ENCODE peak calls at places on chromosomes 12 and 14, in five cellular contexts. One of them, this sample, is unnamed.

GRCh38 chr12:42360747-42361403 is 34.9 kb downstream of the PPHLN1 start:
- DNase-seq in IMR-90: peak; percentile 25
- DNase-seq in RWPE2: no peak
- DNase-seq in body of pancreas: no peak
- DNase-seq in mammary epithelial cell: no peak
- DNase-seq in this sample: no peak

GRCh38 chr14:36363704-36364103 is 43.3 kb upstream of the MBIP start:
- DNase-seq in IMR-90: no peak
- DNase-seq in RWPE2: no peak
- DNase-seq in body of pancreas: no peak
- DNase-seq in mammary epithelial cell: no peak
- DNase-seq in this sample: no peak

GRCh38 chr14:103033744-103034143 is 23.6 kb downstream of the CDC42BPB start:
- DNase-seq in IMR-90: no peak
- DNase-seq in RWPE2: peak; percentile 14
- DNase-seq in body of pancreas: no peak
- DNase-seq in mammary epithelial cell: no peak
- DNase-seq in this sample: peak; percentile 74

GRCh38 chr14:33978892-33979612 is 28.2 kb upstream of the EGLN3 start:
- DNase-seq in IMR-90: no peak
- DNase-seq in RWPE2: no peak
- DNase-seq in body of pancreas: no peak
- DNase-seq in mammary epithelial cell: no peak
- DNase-seq in this sample: no peak

GRCh38 chr12:112602150-112602549 is 183.4 kb downstream of the PTPN11 start:
- DNase-seq in IMR-90: no peak
- DNase-seq in RWPE2: no peak
- DNase-seq in body of pancreas: no peak
- DNase-seq in mammary epithelial cell: no peak
- DNase-seq in this sample: no peak

GRCh38 chr12:114690267-114691135 is 6.5 kb upstream of the TBX3 start:
- DNase-seq in IMR-90: no peak
- DNase-seq in RWPE2: no peak
- DNase-seq in body of pancreas: no peak
- DNase-seq in mammary epithelial cell: no peak
- DNase-seq in this sample: no peak

GRCh38 chr14:68278568-68279436 is 459.2 kb downstream of the RAD51B start:
- DNase-seq in IMR-90: peak; percentile 64
- DNase-seq in RWPE2: no peak
- DNase-seq in body of pancreas: no peak
- DNase-seq in mammary epithelial cell: peak; percentile 30
- DNase-seq in this sample: peak; percentile 28

GRCh38 chr12:26233620-26234019 is 38.2 kb downstream of the SSPN start:
- DNase-seq in IMR-90: peak; percentile 61
- DNase-seq in RWPE2: no peak
- DNase-seq in body of pancreas: no peak
- DNase-seq in mammary epithelial cell: peak; percentile 56
- DNase-seq in this sample: no peak

GRCh38 chr12:57434517-57435223 is at the start of gene INHBC:
- DNase-seq in IMR-90: no peak
- DNase-seq in RWPE2: no peak
- DNase-seq in body of pancreas: no peak
- DNase-seq in mammary epithelial cell: no peak
- DNase-seq in this sample: no peak

GRCh38 chr14:104281768-104282301 is 143.4 kb downstream of the KIF26A start:
- DNase-seq in IMR-90: no peak
- DNase-seq in RWPE2: peak; percentile 60
- DNase-seq in body of pancreas: peak; percentile 8
- DNase-seq in mammary epithelial cell: no peak
- DNase-seq in this sample: no peak

GRCh38 chr12:128694445-128694844 is 129.3 kb downstream of the SLC15A4 start:
- DNase-seq in IMR-90: no peak
- DNase-seq in RWPE2: no peak
- DNase-seq in body of pancreas: no peak
- DNase-seq in mammary epithelial cell: no peak
- DNase-seq in this sample: no peak

GRCh38 chr12:41189395-41190251 is 1.5 kb downstream of the PDZRN4 start:
- DNase-seq in IMR-90: no peak
- DNase-seq in RWPE2: no peak
- DNase-seq in body of pancreas: no peak
- DNase-seq in mammary epithelial cell: peak; percentile 1
- DNase-seq in this sample: no peak

GRCh38 chr12:93453633-93454032 is 11.9 kb upstream of the UBE2N start:
- DNase-seq in IMR-90: peak; percentile 77
- DNase-seq in RWPE2: no peak
- DNase-seq in body of pancreas: no peak
- DNase-seq in mammary epithelial cell: no peak
- DNase-seq in this sample: no peak

GRCh38 chr12:91224411-91224810 is 41.8 kb upstream of the DCN start:
- DNase-seq in IMR-90: no peak
- DNase-seq in RWPE2: no peak
- DNase-seq in body of pancreas: no peak
- DNase-seq in mammary epithelial cell: no peak
- DNase-seq in this sample: no peak

DNA sequence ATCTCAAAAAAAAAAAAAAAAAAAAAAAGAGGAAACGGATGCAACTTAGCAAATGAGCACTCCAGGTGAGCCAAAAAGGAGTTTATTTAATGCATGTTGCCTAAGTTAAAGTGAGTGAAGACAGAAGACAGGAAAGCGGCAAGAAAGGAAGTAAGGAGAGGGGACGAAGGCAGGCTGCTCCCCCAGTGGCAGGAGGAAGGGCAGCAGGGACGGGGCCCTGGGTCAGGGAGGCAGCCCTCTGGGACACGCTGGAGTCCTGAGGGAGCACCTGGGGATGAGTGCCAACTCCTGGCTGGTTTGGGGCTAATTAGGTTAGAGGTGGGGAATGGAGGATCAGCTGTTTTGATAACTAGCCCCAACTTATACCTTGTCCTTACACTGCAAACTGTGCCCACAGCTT is 37.0 kb upstream of the SPTLC2 start:
- DNase-seq in IMR-90: no peak
- DNase-seq in RWPE2: no peak
- DNase-seq in body of pancreas: no peak
- DNase-seq in mammary epithelial cell: no peak
- DNase-seq in this sample: no peak
- TF ChIP-seq CTCF in IMR-90: peak; percentile 17
- TF ChIP-seq CTCF in RWPE2: peak; percentile 16
- TF ChIP-seq CTCF in body of pancreas: no peak
- TF ChIP-seq CTCF in mammary epithelial cell: no peak
- TF ChIP-seq CTCF in this sample: no peak

DNA sequence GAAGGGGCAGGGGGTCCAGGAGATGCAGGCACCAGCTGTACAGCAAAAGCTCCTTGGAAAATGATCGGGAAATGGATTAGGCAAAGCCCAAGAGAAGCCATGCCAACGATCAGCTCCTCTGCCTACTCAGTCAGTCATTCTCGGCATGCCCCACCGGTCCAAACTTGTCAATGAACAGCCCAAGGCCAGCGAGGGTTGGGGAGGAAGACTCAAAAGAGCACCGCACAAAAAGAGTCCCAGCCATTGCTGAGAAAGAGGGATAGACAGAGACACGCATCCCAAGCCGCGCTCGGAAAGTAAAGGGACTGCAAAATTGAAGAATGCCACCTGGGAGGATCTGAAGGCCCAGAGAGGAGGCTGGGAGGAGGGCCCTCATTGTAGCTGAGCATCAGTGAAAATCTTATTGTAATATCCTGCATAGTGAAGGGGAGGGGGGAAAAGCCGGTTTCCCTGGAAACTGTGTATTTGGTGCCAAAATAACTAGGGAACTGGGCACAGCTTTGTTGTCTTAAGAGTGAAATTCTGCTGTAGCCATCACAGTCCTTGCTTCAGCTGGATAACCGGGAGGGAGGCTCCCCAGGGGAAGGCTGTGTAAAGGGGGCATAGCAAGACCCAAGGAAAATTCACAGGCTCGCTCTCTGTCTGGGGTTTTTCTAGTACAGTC is 4.7 kb downstream of the KDM2B start:
- DNase-seq in IMR-90: no peak
- DNase-seq in RWPE2: no peak
- DNase-seq in body of pancreas: no peak
- DNase-seq in mammary epithelial cell: peak; percentile 14
- DNase-seq in this sample: no peak
- H3K4me3 ChIP-seq in IMR-90: no peak overlapping the region
- H3K4me3 ChIP-seq in RWPE2: no peak overlapping the region
- H3K4me3 ChIP-seq in body of pancreas: no peak overlapping the region
- H3K4me3 ChIP-seq in mammary epithelial cell: no peak overlapping the region
- H3K4me3 ChIP-seq in this sample: no peak overlapping the region

GRCh38 chr12:116529686-116530085 is 29.5 kb upstream of the MAP1LC3B2 start:
- DNase-seq in IMR-90: peak; percentile 24
- DNase-seq in RWPE2: no peak
- DNase-seq in body of pancreas: no peak
- DNase-seq in mammary epithelial cell: no peak
- DNase-seq in this sample: no peak

GRCh38 chr12:116525418-116526001 is 33.7 kb upstream of the MAP1LC3B2 start:
- DNase-seq in IMR-90: peak; percentile 92
- DNase-seq in RWPE2: peak; percentile 84
- DNase-seq in body of pancreas: peak; percentile 84
- DNase-seq in mammary epithelial cell: peak; percentile 89
- DNase-seq in this sample: peak; percentile 57

GRCh38 chr12:116529048-116529447 is 30.1 kb upstream of the MAP1LC3B2 start:
- DNase-seq in IMR-90: peak; percentile 59
- DNase-seq in RWPE2: no peak
- DNase-seq in body of pancreas: peak; percentile 54
- DNase-seq in mammary epithelial cell: no peak
- DNase-seq in this sample: peak; percentile 18

GRCh38 chr12:116528067-116528466 is 31.1 kb upstream of the MAP1LC3B2 start:
- DNase-seq in IMR-90: peak; percentile 56
- DNase-seq in RWPE2: no peak
- DNase-seq in body of pancreas: no peak
- DNase-seq in mammary epithelial cell: peak; percentile 87
- DNase-seq in this sample: no peak

DNA sequence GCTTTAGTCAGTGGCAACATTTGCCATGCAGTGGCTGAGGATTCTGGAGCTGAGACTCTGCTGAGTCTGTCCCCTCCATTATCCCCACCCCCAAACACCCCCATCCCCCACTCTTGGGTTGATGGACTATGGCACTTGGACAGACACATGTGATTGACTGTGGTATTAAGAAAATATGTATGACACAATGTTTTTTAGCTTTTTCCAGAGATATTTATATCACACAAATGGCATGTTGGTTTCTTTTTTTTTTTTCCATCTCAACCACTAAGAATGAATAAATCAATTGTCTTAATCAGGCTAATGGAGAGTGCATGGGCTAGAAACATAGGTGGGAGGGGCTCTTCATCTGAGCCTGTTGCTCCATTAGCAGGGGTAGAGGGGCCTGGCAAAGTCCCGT is 30.7 kb upstream of the MAP1LC3B2 start:
- DNase-seq in IMR-90: no peak
- DNase-seq in RWPE2: no peak
- DNase-seq in body of pancreas: no peak
- DNase-seq in mammary epithelial cell: no peak
- DNase-seq in this sample: no peak
- TF ChIP-seq CTCF in IMR-90: no peak
- TF ChIP-seq CTCF in RWPE2: no peak
- TF ChIP-seq CTCF in body of pancreas: no peak
- TF ChIP-seq CTCF in mammary epithelial cell: no peak
- TF ChIP-seq CTCF in this sample: no peak

GRCh38 chr12:1822699-1823098 is 2.3 kb downstream of the LRTM2 start:
- DNase-seq in IMR-90: no peak
- DNase-seq in RWPE2: no peak
- DNase-seq in body of pancreas: no peak
- DNase-seq in mammary epithelial cell: no peak
- DNase-seq in this sample: no peak

GRCh38 chr12:1819050-1819449 is 1.3 kb upstream of the LRTM2 start:
- DNase-seq in IMR-90: no peak
- DNase-seq in RWPE2: no peak
- DNase-seq in body of pancreas: no peak
- DNase-seq in mammary epithelial cell: no peak
- DNase-seq in this sample: no peak

GRCh38 chr12:1821805-1822204 is 1.4 kb downstream of the LRTM2 start:
- DNase-seq in IMR-90: no peak
- DNase-seq in RWPE2: no peak
- DNase-seq in body of pancreas: no peak
- DNase-seq in mammary epithelial cell: no peak
- DNase-seq in this sample: no peak

GRCh38 chr12:1823237-1823636 is 2.9 kb downstream of the LRTM2 start:
- DNase-seq in IMR-90: no peak
- DNase-seq in RWPE2: no peak
- DNase-seq in body of pancreas: no peak
- DNase-seq in mammary epithelial cell: no peak
- DNase-seq in this sample: no peak

GRCh38 chr12:1820191-1820599 is at the start of gene LRTM2:
- DNase-seq in IMR-90: no peak
- DNase-seq in RWPE2: no peak
- DNase-seq in body of pancreas: no peak
- DNase-seq in mammary epithelial cell: no peak
- DNase-seq in this sample: no peak
- H3K4me3 ChIP-seq in IMR-90: no peak within 1 kb of the TSS
- H3K4me3 ChIP-seq in RWPE2: no peak within 1 kb of the TSS
- H3K4me3 ChIP-seq in body of pancreas: no peak within 1 kb of the TSS
- H3K4me3 ChIP-seq in mammary epithelial cell: no peak within 1 kb of the TSS
- H3K4me3 ChIP-seq in this sample: no peak within 1 kb of the TSS

This sample was measured in hepatocyte.